ENCODE peak calls at places on chromosomes 12 and 14, in six cellular contexts. G is GM23248, W is uterus, K is activated gamma-delta T cell treated with Interleukin-2 at 50 U/mL for 16 hours, U is amygdala, Y is COR-L47. H is an unnamed sample.

GRCh38 chr12:53061404-53062010 is 11.6 kb downstream of the TNS2 start:
- DNase-seq in G (no peak), W (peak; percentile 32), K (no peak), U (no peak), Y (peak; percentile 88), H (no peak)

GRCh38 chr14:89282191-89282590 is 134.8 kb downstream of the FOXN3 start:
- DNase-seq in G (no peak), W (no peak), K (no peak), U (no peak), Y (no peak), H (no peak)

GRCh38 chr12:1367731-1368285 is 226.6 kb downstream of the FBXL14 start:
- DNase-seq in G (peak; percentile 55), W (no peak), K (no peak), U (no peak), Y (no peak), H (no peak)

GRCh38 chr14:36713960-36714703 is 52.5 kb downstream of the PAX9 start:
- DNase-seq in G (no peak), W (no peak), K (no peak), U (no peak), Y (no peak), H (no peak)

GRCh38 chr14:71246539-71246938 is 339.3 kb downstream of the PCNX1 start:
- DNase-seq in G (no peak), W (no peak), K (no peak), U (no peak), Y (no peak), H (no peak)

GRCh38 chr12:116354534-116354933 is 77.0 kb upstream of the MED13L start:
- DNase-seq in G (no peak), W (no peak), K (no peak), U (no peak), Y (no peak), H (no peak)

GRCh38 chr12:25590021-25590721 is 37.1 kb upstream of the LMNTD1 start:
- DNase-seq in G (no peak), W (no peak), K (peak; percentile 14), U (no peak), Y (no peak), H (no peak)

GRCh38 chr12:86261142-86261541 is 5.0 kb upstream of the MGAT4C start:
- DNase-seq in G (peak; percentile 5), W (no peak), K (no peak), U (no peak), Y (no peak), H (no peak)

GRCh38 chr14:71403673-71404072 is 496.4 kb downstream of the PCNX1 start:
- DNase-seq in G (peak; percentile 33), W (no peak), K (no peak), U (no peak), Y (no peak), H (no peak)

GRCh38 chr12:46659032-46659703 is 166.6 kb downstream of the SLC38A4 start:
- DNase-seq in G (peak; percentile 54), W (no peak), K (no peak), U (no peak), Y (no peak), H (no peak)

H was measured in iPS DF 6.9.